ENCODE peak calls at places on chromosomes 11 and 22, in eight cellular contexts. One of them, this sample, is unnamed.

GRCh38 chr22:39176673-39177455 is 24.4 kb upstream of the CBX7 start:
- DNase-seq in GM12865: no peak
- DNase-seq in fibroblast of the aortic adventitia: no peak
- DNase-seq in stimulated activated CD4-positive, alpha-beta T cell treated with anti-CD3 and anti-CD28 coated beads, Interleukin-4, amount 100 ng/mL, for 4 hours: no peak
- DNase-seq in BJ: no peak
- DNase-seq in body of pancreas: no peak
- DNase-seq in HTR-8/SVneo: no peak
- DNase-seq in RPMI7951: no peak
- DNase-seq in this sample: peak; percentile 76

GRCh38 chr11:62705880-62706831 is 1.1 kb downstream of the BSCL2 start:
- DNase-seq in BJ: peak; percentile 57
- DNase-seq in GM12865: peak; percentile 96
- DNase-seq in RPMI7951: peak; percentile 95
- DNase-seq in body of pancreas: peak; percentile 96
- DNase-seq in fibroblast of the aortic adventitia: peak; percentile 90
- DNase-seq in HTR-8/SVneo: peak; percentile 88
- DNase-seq in stimulated activated CD4-positive, alpha-beta T cell treated with anti-CD3 and anti-CD28 coated beads, Interleukin-4, amount 100 ng/mL, for 4 hours: peak; percentile 96
- DNase-seq in this sample: peak; percentile 99

GRCh38 chr11:66920978-66921784 is 37.0 kb downstream of the PC start:
- DNase-seq in HTR-8/SVneo: no peak
- DNase-seq in GM12865: no peak
- DNase-seq in RPMI7951: no peak
- DNase-seq in BJ: no peak
- DNase-seq in body of pancreas: peak; percentile 11
- DNase-seq in fibroblast of the aortic adventitia: no peak
- DNase-seq in stimulated activated CD4-positive, alpha-beta T cell treated with anti-CD3 and anti-CD28 coated beads, Interleukin-4, amount 100 ng/mL, for 4 hours: no peak
- DNase-seq in this sample: no peak

GRCh38 chr11:112279901-112280267 is 19.2 kb upstream of the PLET1 start:
- DNase-seq in BJ: no peak
- DNase-seq in fibroblast of the aortic adventitia: peak; percentile 55
- DNase-seq in HTR-8/SVneo: peak; percentile 83
- DNase-seq in body of pancreas: peak; percentile 55
- DNase-seq in RPMI7951: peak; percentile 44
- DNase-seq in GM12865: peak; percentile 77
- DNase-seq in stimulated activated CD4-positive, alpha-beta T cell treated with anti-CD3 and anti-CD28 coated beads, Interleukin-4, amount 100 ng/mL, for 4 hours: peak; percentile 77
- DNase-seq in this sample: peak; percentile 90

GRCh38 chr11:69076129-69076791 is 27.5 kb downstream of the TPCN2 start:
- DNase-seq in HTR-8/SVneo: no peak
- DNase-seq in GM12865: no peak
- DNase-seq in fibroblast of the aortic adventitia: no peak
- DNase-seq in BJ: no peak
- DNase-seq in stimulated activated CD4-positive, alpha-beta T cell treated with anti-CD3 and anti-CD28 coated beads, Interleukin-4, amount 100 ng/mL, for 4 hours: no peak
- DNase-seq in RPMI7951: peak; percentile 80
- DNase-seq in body of pancreas: no peak
- DNase-seq in this sample: no peak

GRCh38 chr11:70205049-70205725 is 2.1 kb downstream of the FADD start:
- DNase-seq in HTR-8/SVneo: no peak
- DNase-seq in BJ: no peak
- DNase-seq in RPMI7951: peak; percentile 29
- DNase-seq in GM12865: no peak
- DNase-seq in fibroblast of the aortic adventitia: peak; percentile 29
- DNase-seq in stimulated activated CD4-positive, alpha-beta T cell treated with anti-CD3 and anti-CD28 coated beads, Interleukin-4, amount 100 ng/mL, for 4 hours: no peak
- DNase-seq in body of pancreas: no peak
- DNase-seq in this sample: peak; percentile 58

GRCh38 chr22:50731811-50732624 is 6.0 kb upstream of the ACR start:
- DNase-seq in fibroblast of the aortic adventitia: peak; percentile 34
- DNase-seq in BJ: no peak
- DNase-seq in RPMI7951: peak; percentile 34
- DNase-seq in stimulated activated CD4-positive, alpha-beta T cell treated with anti-CD3 and anti-CD28 coated beads, Interleukin-4, amount 100 ng/mL, for 4 hours: peak; percentile 50
- DNase-seq in HTR-8/SVneo: peak; percentile 61
- DNase-seq in GM12865: peak; percentile 52
- DNase-seq in body of pancreas: peak; percentile 25
- DNase-seq in this sample: peak; percentile 76

GRCh38 chr22:30628491-30628890 is 7.1 kb upstream of the SLC35E4 start:
- DNase-seq in fibroblast of the aortic adventitia: no peak
- DNase-seq in HTR-8/SVneo: no peak
- DNase-seq in BJ: no peak
- DNase-seq in GM12865: no peak
- DNase-seq in stimulated activated CD4-positive, alpha-beta T cell treated with anti-CD3 and anti-CD28 coated beads, Interleukin-4, amount 100 ng/mL, for 4 hours: no peak
- DNase-seq in body of pancreas: no peak
- DNase-seq in RPMI7951: no peak
- DNase-seq in this sample: no peak

GRCh38 chr11:125578783-125579182 is 9.5 kb downstream of the EI24 start:
- DNase-seq in BJ: no peak
- DNase-seq in HTR-8/SVneo: no peak
- DNase-seq in fibroblast of the aortic adventitia: no peak
- DNase-seq in RPMI7951: no peak
- DNase-seq in stimulated activated CD4-positive, alpha-beta T cell treated with anti-CD3 and anti-CD28 coated beads, Interleukin-4, amount 100 ng/mL, for 4 hours: no peak
- DNase-seq in body of pancreas: no peak
- DNase-seq in GM12865: no peak
- DNase-seq in this sample: no peak

GRCh38 chr11:47991266-47991830 is 11.0 kb downstream of the PTPRJ start:
- DNase-seq in RPMI7951: no peak
- DNase-seq in GM12865: peak; percentile 37
- DNase-seq in fibroblast of the aortic adventitia: no peak
- DNase-seq in body of pancreas: peak; percentile 91
- DNase-seq in stimulated activated CD4-positive, alpha-beta T cell treated with anti-CD3 and anti-CD28 coated beads, Interleukin-4, amount 100 ng/mL, for 4 hours: no peak
- DNase-seq in HTR-8/SVneo: no peak
- DNase-seq in BJ: no peak
- DNase-seq in this sample: no peak

GRCh38 chr22:48949375-48950149 is 878.1 kb downstream of the BRD1 start:
- DNase-seq in stimulated activated CD4-positive, alpha-beta T cell treated with anti-CD3 and anti-CD28 coated beads, Interleukin-4, amount 100 ng/mL, for 4 hours: no peak
- DNase-seq in HTR-8/SVneo: no peak
- DNase-seq in BJ: no peak
- DNase-seq in body of pancreas: no peak
- DNase-seq in RPMI7951: no peak
- DNase-seq in fibroblast of the aortic adventitia: no peak
- DNase-seq in GM12865: no peak
- DNase-seq in this sample: no peak

GRCh38 chr11:64857485-64857884 is 13.0 kb upstream of the CDC42BPG start:
- DNase-seq in HTR-8/SVneo: no peak
- DNase-seq in fibroblast of the aortic adventitia: no peak
- DNase-seq in stimulated activated CD4-positive, alpha-beta T cell treated with anti-CD3 and anti-CD28 coated beads, Interleukin-4, amount 100 ng/mL, for 4 hours: no peak
- DNase-seq in RPMI7951: no peak
- DNase-seq in BJ: no peak
- DNase-seq in body of pancreas: no peak
- DNase-seq in GM12865: no peak
- DNase-seq in this sample: no peak